ENCODE peak calls at places on chromosome 11, in four cellular contexts. One of them, this sample, is unnamed.

GRCh38 chr11:59625703-59626102 is 10.1 kb upstream of the OSBP start:
- DNase-seq in SK-N-SH: no peak
- DNase-seq in GM12878: no peak
- DNase-seq in H1: no peak
- DNase-seq in this sample: no peak

GRCh38 chr11:7467652-7468051 is 17.7 kb upstream of the OLFML1 start:
- DNase-seq in SK-N-SH: no peak
- DNase-seq in GM12878: peak; percentile 15
- DNase-seq in H1: no peak
- DNase-seq in this sample: no peak

GRCh38 chr11:129709801-129710398 is 105.7 kb upstream of the TMEM45B start:
- DNase-seq in SK-N-SH: no peak
- DNase-seq in GM12878: no peak
- DNase-seq in H1: no peak
- DNase-seq in this sample: no peak

GRCh38 chr11:91763331-91763730 is 461.3 kb upstream of the FAT3 start:
- DNase-seq in SK-N-SH: no peak
- DNase-seq in GM12878: no peak
- DNase-seq in H1: no peak
- DNase-seq in this sample: no peak

GRCh38 chr11:44607987-44608386 is 42.5 kb downstream of the CD82 start:
- DNase-seq in SK-N-SH: no peak
- DNase-seq in GM12878: no peak
- DNase-seq in H1: no peak
- DNase-seq in this sample: no peak

GRCh38 chr11:35009941-35010337 is 93.5 kb downstream of the PDHX start:
- DNase-seq in SK-N-SH: no peak
- DNase-seq in GM12878: no peak
- DNase-seq in H1: no peak
- DNase-seq in this sample: no peak

GRCh38 chr11:28342704-28343103 is 234.5 kb downstream of the METTL15 start:
- DNase-seq in SK-N-SH: no peak
- DNase-seq in GM12878: no peak
- DNase-seq in H1: no peak
- DNase-seq in this sample: no peak

GRCh38 chr11:104324276-104324675 is 160.3 kb upstream of the PDGFD start:
- DNase-seq in SK-N-SH: no peak
- DNase-seq in GM12878: no peak
- DNase-seq in H1: no peak
- DNase-seq in this sample: no peak

GRCh38 chr11:61139391-61139790 is 21.8 kb downstream of the VPS37C start:
- DNase-seq in SK-N-SH: no peak
- DNase-seq in GM12878: no peak
- DNase-seq in H1: no peak
- DNase-seq in this sample: no peak

GRCh38 chr11:131460931-131461330 is 90.5 kb downstream of the NTM start:
- DNase-seq in SK-N-SH: no peak
- DNase-seq in GM12878: no peak
- DNase-seq in H1: no peak
- DNase-seq in this sample: no peak

GRCh38 chr11:134533511-134533910 is 121.5 kb upstream of the B3GAT1 start:
- DNase-seq in SK-N-SH: no peak
- DNase-seq in GM12878: no peak
- DNase-seq in H1: no peak
- DNase-seq in this sample: no peak

GRCh38 chr11:134270250-134270714 is 5.9 kb upstream of the GLB1L3 start:
- DNase-seq in SK-N-SH: peak; percentile 56
- DNase-seq in GM12878: no peak
- DNase-seq in H1: no peak
- DNase-seq in this sample: no peak

GRCh38 chr11:76800466-76801200 is 17.5 kb downstream of the TSKU start:
- DNase-seq in SK-N-SH: no peak
- DNase-seq in GM12878: no peak
- DNase-seq in H1: no peak
- DNase-seq in this sample: peak; percentile 85

GRCh38 chr11:76797341-76798201 is 14.4 kb downstream of the TSKU start:
- DNase-seq in SK-N-SH: no peak
- DNase-seq in GM12878: no peak
- DNase-seq in H1: no peak
- DNase-seq in this sample: peak; percentile 89

GRCh38 chr11:76798202-76798581 is 15.0 kb downstream of the TSKU start:
- DNase-seq in SK-N-SH: no peak
- DNase-seq in GM12878: no peak
- DNase-seq in H1: no peak
- DNase-seq in this sample: peak; percentile 95

GRCh38 chr11:76798656-76799055 is 15.5 kb downstream of the TSKU start:
- DNase-seq in SK-N-SH: no peak
- DNase-seq in GM12878: no peak
- DNase-seq in H1: no peak
- DNase-seq in this sample: peak; percentile 93

GRCh38 chr11:76799061-76799804 is 16.1 kb downstream of the TSKU start:
- DNase-seq in SK-N-SH: peak; percentile 97
- DNase-seq in GM12878: no peak
- DNase-seq in H1: no peak
- DNase-seq in this sample: peak; percentile 92
- TF ChIP-seq POLR2AphosphoS5 in SK-N-SH: no peak
- TF ChIP-seq POLR2AphosphoS5 in GM12878: no peak
- TF ChIP-seq POLR2AphosphoS5 in H1: peak; percentile 42
- TF ChIP-seq POLR2AphosphoS5 in this sample: peak; percentile 20

GRCh38 chr11:1401001-1401445 is 11.3 kb downstream of the BRSK2 start:
- DNase-seq in SK-N-SH: no peak
- DNase-seq in GM12878: no peak
- DNase-seq in H1: no peak
- DNase-seq in this sample: no peak
- H3K27me3 ChIP-seq in SK-N-SH: no peaks in the 10 kb centered on the region
- H3K27me3 ChIP-seq in GM12878: no peaks in the 10 kb centered on the region
- H3K27me3 ChIP-seq in H1: no peaks in the 10 kb centered on the region
- H3K27me3 ChIP-seq in this sample: no peaks in the 10 kb centered on the region

GRCh38 chr11:120035756-120036155 is 102.2 kb downstream of the TRIM29 start:
- DNase-seq in SK-N-SH: no peak
- DNase-seq in GM12878: no peak
- DNase-seq in H1: no peak
- DNase-seq in this sample: no peak
- TF ChIP-seq POLR2AphosphoS5 in SK-N-SH: no peak
- TF ChIP-seq POLR2AphosphoS5 in GM12878: no peak
- TF ChIP-seq POLR2AphosphoS5 in H1: no peak
- TF ChIP-seq POLR2AphosphoS5 in this sample: no peak

GRCh38 chr11:65798882-65799281 is 12.0 kb downstream of the OVOL1 start:
- DNase-seq in SK-N-SH: no peak
- DNase-seq in GM12878: no peak
- DNase-seq in H1: no peak
- DNase-seq in this sample: no peak
- H3K27me3 ChIP-seq in SK-N-SH: peaks cover 20% of the 10 kb centered on the region
- H3K27me3 ChIP-seq in GM12878: no peaks in the 10 kb centered on the region
- H3K27me3 ChIP-seq in H1: no peaks in the 10 kb centered on the region
- H3K27me3 ChIP-seq in this sample: no peaks in the 10 kb centered on the region

DNA sequence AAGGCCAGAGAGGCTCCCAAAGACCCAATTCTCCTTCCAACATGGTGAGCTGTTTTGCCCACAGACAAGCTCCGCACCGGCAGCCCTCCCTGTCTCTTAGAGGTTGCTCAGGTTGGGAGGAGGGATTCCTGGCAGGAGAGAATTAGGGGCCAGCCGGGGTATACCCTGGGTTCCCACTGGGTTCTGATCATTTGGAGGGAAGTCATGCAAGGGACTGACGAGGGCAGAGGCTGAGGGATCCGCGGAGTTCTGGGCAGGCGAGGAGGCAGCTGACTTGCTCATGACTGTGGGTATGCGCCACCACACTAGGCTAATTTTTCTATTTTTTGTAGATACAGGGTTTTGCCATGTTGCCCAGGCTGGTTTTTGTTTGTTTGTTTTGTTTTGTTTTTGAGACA is 4.6 kb downstream of the ST3GAL4 start:
- DNase-seq in SK-N-SH: no peak
- DNase-seq in GM12878: no peak
- DNase-seq in H1: no peak
- DNase-seq in this sample: no peak
- TF ChIP-seq POLR2AphosphoS5 in SK-N-SH: no peak
- TF ChIP-seq POLR2AphosphoS5 in GM12878: no peak
- TF ChIP-seq POLR2AphosphoS5 in H1: no peak
- TF ChIP-seq POLR2AphosphoS5 in this sample: peak; percentile 2

DNA sequence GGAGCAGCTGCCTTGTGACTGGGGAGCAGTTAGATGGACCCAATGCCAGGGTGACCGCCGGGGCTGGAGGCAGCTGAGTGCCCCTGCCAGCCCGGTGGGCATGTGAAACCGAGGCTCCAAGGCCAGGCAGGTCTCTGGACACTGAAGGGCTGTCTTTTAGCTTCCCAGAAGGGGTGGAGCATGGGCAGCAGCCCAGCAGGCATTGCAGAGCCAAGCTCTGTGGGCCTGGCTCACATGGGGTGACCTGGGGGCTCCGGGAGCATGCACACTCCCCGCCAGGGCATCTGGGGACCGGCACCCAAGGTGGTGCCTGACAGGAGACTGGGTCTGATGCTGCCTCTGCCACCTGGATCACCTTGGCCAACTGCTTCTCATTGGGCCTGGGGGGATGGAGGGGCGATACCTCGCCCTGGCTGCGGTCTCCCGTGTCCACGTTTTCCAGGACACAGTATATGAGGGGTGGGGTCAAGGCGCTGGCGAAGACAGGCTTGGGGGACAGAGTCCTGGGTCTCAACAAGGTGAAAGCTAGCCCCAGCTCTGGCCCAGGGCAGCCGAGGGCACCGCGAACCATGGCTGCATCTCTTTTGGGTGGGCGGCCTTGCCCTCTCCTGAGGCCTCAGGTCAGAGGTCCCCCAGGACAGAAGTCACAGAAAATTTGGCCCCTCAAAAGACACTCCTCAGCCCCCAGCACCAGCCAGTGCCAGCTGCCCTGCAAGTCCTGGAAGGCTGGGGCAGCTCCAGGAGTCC is 3.5 kb downstream of the INS start:
- DNase-seq in SK-N-SH: no peak
- DNase-seq in GM12878: no peak
- DNase-seq in H1: no peak
- DNase-seq in this sample: no peak
- H3K27me3 ChIP-seq in SK-N-SH: no peaks in the 10 kb centered on the region
- H3K27me3 ChIP-seq in GM12878: no peaks in the 10 kb centered on the region
- H3K27me3 ChIP-seq in H1: no peaks in the 10 kb centered on the region
- H3K27me3 ChIP-seq in this sample: no peaks in the 10 kb centered on the region

GRCh38 chr11:64686466-64687175 is 36.4 kb downstream of the NRXN2 start:
- DNase-seq in SK-N-SH: no peak
- DNase-seq in GM12878: no peak
- DNase-seq in H1: no peak
- DNase-seq in this sample: no peak

GRCh38 chr11:64687641-64688533 is 35.1 kb downstream of the NRXN2 start:
- DNase-seq in SK-N-SH: no peak
- DNase-seq in GM12878: no peak
- DNase-seq in H1: no peak
- DNase-seq in this sample: no peak

GRCh38 chr11:64690235-64690634 is 32.8 kb downstream of the NRXN2 start:
- DNase-seq in SK-N-SH: no peak
- DNase-seq in GM12878: no peak
- DNase-seq in H1: no peak
- DNase-seq in this sample: no peak

GRCh38 chr11:64687204-64687603 is 35.8 kb downstream of the NRXN2 start:
- DNase-seq in SK-N-SH: no peak
- DNase-seq in GM12878: no peak
- DNase-seq in H1: no peak
- DNase-seq in this sample: no peak

DNA sequence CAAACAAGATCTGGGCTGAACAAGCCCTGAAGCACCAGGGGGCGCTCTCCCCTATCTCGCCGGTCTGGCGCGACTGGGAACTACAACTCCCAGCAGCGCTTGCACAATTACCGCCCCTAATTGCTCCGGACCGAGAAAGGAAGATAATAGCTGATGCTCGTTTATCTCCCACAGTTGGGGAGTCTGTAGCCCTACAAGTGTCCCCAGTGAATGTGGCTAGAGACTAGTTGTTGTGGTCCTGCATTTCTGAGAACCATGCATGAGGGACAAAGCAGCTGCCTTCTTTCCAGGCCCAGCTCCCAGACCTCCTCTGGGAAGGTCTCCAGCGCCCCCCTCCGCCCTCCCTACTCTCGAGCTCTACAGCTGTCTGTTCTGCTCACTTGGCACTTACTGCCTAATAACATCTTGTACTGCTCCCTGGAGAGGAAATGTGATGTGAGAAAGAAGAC is 34.4 kb downstream of the NRXN2 start:
- DNase-seq in SK-N-SH: peak; percentile 90
- DNase-seq in GM12878: peak; percentile 46
- DNase-seq in H1: peak; percentile 90
- DNase-seq in this sample: no peak
- TF ChIP-seq POLR2AphosphoS5 in SK-N-SH: no peak
- TF ChIP-seq POLR2AphosphoS5 in GM12878: no peak
- TF ChIP-seq POLR2AphosphoS5 in H1: no peak
- TF ChIP-seq POLR2AphosphoS5 in this sample: peak; percentile 61